ENCODE peak calls at places on chromosomes 1 and 21, in seven cellular contexts. F, G, H, T, S, J and N are unnamed samples. For H3K9me3, the result is how much of the 10 kb centered on the place peaks cover.

GRCh38 chr21:25956993-25957714 is 213.4 kb downstream of the APP start:
- DNase-seq in G (no peak), S (peak), T (no peak), H (no peak), J (peak), F (no peak), N (no peak)

GRCh38 chr1:212858461-212859265 is 588 bp downstream of the FLVCR1 start:
- DNase-seq in G (peak), T (no peak), F (peak), S (peak), H (peak), J (peak), N (peak)

GRCh38 chr1:66648896-66649597 is 103.2 kb upstream of the DYNLT5 start:
- DNase-seq in T (no peak), H (no peak), J (no peak), G (no peak), S (no peak), F (no peak), N (no peak)

GRCh38 chr1:11069233-11069950 is 9.6 kb upstream of the SRM start:
- DNase-seq in G (no peak), T (no peak), F (no peak), S (no peak), J (no peak), H (peak), N (no peak)

GRCh38 chr1:26570287-26570686 is 40.7 kb downstream of the RPS6KA1 start:
- DNase-seq in J (peak), H (no peak), S (no peak), F (no peak), T (no peak), G (no peak), N (no peak)

GRCh38 chr1:68542586-68542985 is 45.7 kb upstream of the DEPDC1 start:
- DNase-seq in T (no peak), J (peak), S (peak), H (no peak), G (no peak), F (no peak), N (no peak)

GRCh38 chr1:40745180-40745579 is 38.4 kb upstream of the KCNQ4 start:
- DNase-seq in F (no peak), T (no peak), S (no peak), J (peak), G (no peak), H (no peak), N (no peak)

GRCh38 chr1:93818570-93818959 is 60.4 kb downstream of the DNTTIP2 start:
- DNase-seq in J (no peak), F (no peak), T (no peak), G (no peak), H (no peak), S (no peak), N (no peak)

GRCh38 chr1:244436336-244437102 is 15.2 kb downstream of the ADSS2 start:
- DNase-seq in F (no peak), T (no peak), S (peak), J (peak), H (no peak), G (no peak), N (no peak)

GRCh38 chr1:112636597-112637256 is 17.1 kb downstream of the CAPZA1 start:
- DNase-seq in H (no peak), F (no peak), J (no peak), T (no peak), S (peak), G (no peak), N (no peak)

GRCh38 chr21:25997788-25998611 is 172.6 kb downstream of the APP start:
- DNase-seq in J (no peak), F (peak), T (no peak), G (peak), H (peak), S (peak), N (peak)

GRCh38 chr1:200302192-200302892 is 107.5 kb downstream of the ZNF281 start:
- DNase-seq in F (peak), S (peak), T (no peak), H (peak), J (peak), G (peak), N (no peak)

GRCh38 chr1:19033926-19034680 is 77.6 kb upstream of the IFFO2 start:
- DNase-seq in G (no peak), F (no peak), S (peak), T (no peak), H (no peak), J (peak), N (no peak)

GRCh38 chr1:226475112-226475511 is 67.2 kb upstream of the PARP1 start:
- DNase-seq in G (no peak), T (no peak), H (no peak), F (peak), J (no peak), S (no peak), N (no peak)

GRCh38 chr1:246308533-246309075 is 198.5 kb downstream of the SMYD3 start:
- DNase-seq in S (no peak), F (no peak), G (no peak), J (no peak), T (no peak), H (no peak), N (no peak)

GRCh38 chr21:44306926-44307687 is 7.3 kb downstream of the PFKL start:
- DNase-seq in J (peak), H (no peak), F (peak), T (no peak), S (no peak), G (no peak), N (no peak)

GRCh38 chr1:85340427-85340826 is 64.0 kb upstream of the BCL10 start:
- DNase-seq in F (no peak), J (no peak), S (no peak), G (no peak), T (no peak), H (no peak), N (no peak)

GRCh38 chr21:45371649-45372048 is 33.3 kb upstream of the COL18A1 start:
- DNase-seq in T (no peak), F (no peak), H (no peak), J (no peak), G (no peak), S (no peak), N (no peak)

GRCh38 chr1:200901796-200902444 is 7.2 kb downstream of the INAVA start:
- DNase-seq in H (no peak), G (no peak), S (no peak), F (no peak), T (no peak), J (no peak), N (no peak)

GRCh38 chr1:211731456-211732275 is 56.2 kb upstream of the NEK2 start:
- DNase-seq in F (no peak), J (no peak), T (no peak), G (no peak), S (no peak), H (no peak), N (no peak)

GRCh38 chr1:27522148-27522859 is 32.3 kb upstream of the WASF2 start:
- DNase-seq in T (no peak), H (no peak), J (peak), S (peak), G (no peak), F (no peak), N (peak)

GRCh38 chr1:11729498-11730428 is 6.2 kb upstream of the AGTRAP start:
- DNase-seq in G (no peak), T (no peak), S (no peak), F (no peak), H (peak), J (peak), N (no peak)

GRCh38 chr1:1411626-1412025 is 4.5 kb upstream of the MRPL20 start:
- DNase-seq in G (no peak), H (no peak), J (no peak), F (no peak), S (no peak), T (no peak), N (no peak)

GRCh38 chr1:2944705-2945104 is 76.6 kb upstream of the ACTRT2 start:
- DNase-seq in H (no peak), S (no peak), G (no peak), T (no peak), F (no peak), J (no peak), N (no peak)

GRCh38 chr1:177945943-177946650 is 23.8 kb downstream of the SEC16B start:
- DNase-seq in G (peak), T (peak), H (peak), F (peak), J (peak), S (peak), N (peak)

GRCh38 chr1:43350976-43351375 is 7.8 kb upstream of the CDC20 start:
- DNase-seq in S (no peak), F (no peak), G (no peak), J (no peak), H (no peak), T (no peak), N (no peak)

GRCh38 chr1:6489383-6489765 is 2.1 kb downstream of the PLEKHG5 start:
- DNase-seq in T (no peak), G (no peak), S (no peak), H (no peak), F (no peak), J (no peak), N (no peak)

GRCh38 chr1:6491076-6491449 is 404 bp downstream of the PLEKHG5 start:
- DNase-seq in J (no peak), G (no peak), S (no peak), F (no peak), T (no peak), H (no peak), N (no peak)

GRCh38 chr1:6491480-6491962 is at the start of gene PLEKHG5:
- DNase-seq in H (no peak), G (no peak), S (peak), T (no peak), J (peak), F (no peak), N (no peak)

GRCh38 chr1:6489799-6490180 is 1.7 kb downstream of the PLEKHG5 start:
- DNase-seq in F (peak), G (peak), S (peak), J (peak), T (peak), H (peak), N (peak)

GRCh38 chr1:6490181-6491075 is 1.0 kb downstream of the PLEKHG5 start:
- DNase-seq in J (peak), S (peak), H (peak), F (peak), T (peak), G (peak), N (peak)
- H3K27ac ChIP-seq in J (peak), S (peak), H (peak), F (no peak), T (no peak), G (peak), N (peak)

DNA sequence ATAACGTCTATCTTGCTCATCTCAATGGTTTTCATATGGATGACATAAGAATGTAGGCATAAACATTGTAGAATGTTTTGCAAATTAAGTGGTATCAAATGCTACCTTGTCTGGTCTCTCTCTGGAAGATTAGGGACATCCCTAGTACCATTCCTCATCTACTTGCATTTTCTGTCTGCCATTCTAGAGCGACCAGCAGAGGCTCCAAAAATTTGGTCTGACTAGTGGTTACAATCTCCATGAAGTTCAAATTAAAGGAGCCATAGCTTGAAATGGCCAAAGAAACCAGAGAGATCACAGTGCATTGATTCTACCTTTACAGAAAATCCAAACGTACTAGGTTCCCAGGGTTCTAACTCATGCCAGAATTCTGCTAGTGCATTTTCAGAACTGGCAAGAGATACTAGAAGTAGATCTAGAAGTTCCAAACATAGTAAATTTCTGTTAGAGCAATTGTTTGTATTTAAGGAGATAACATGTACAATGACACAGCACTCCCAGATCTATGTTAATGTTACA is 1.1 kb downstream of the CD84 start:
- DNase-seq in H (no peak), G (no peak), S (no peak), F (no peak), J (no peak), T (no peak), N (no peak)
- TF ChIP-seq CTCF in H (no peak), G (no peak), S (no peak), F (no peak), J (no peak), T (no peak), N (no peak)

GRCh38 chr1:4119516-4120220 is 219.6 kb upstream of the C1orf174 start:
- DNase-seq in J (no peak), G (no peak), T (no peak), S (no peak), F (no peak), H (no peak), N (no peak)
- H3K9me3 ChIP-seq in J (under half), G (under half), T (under half), S (under half), F (under half), H (under half), N (under half)

GRCh38 chr1:36401602-36402517 is 4.2 kb upstream of the LSM10 start:
- DNase-seq in F (no peak), G (no peak), T (no peak), S (no peak), H (no peak), J (no peak), N (no peak)
- H3K27ac ChIP-seq in F (peak), G (peak), T (no peak), S (no peak), H (no peak), J (peak), N (no peak)

GRCh38 chr21:35004289-35004688 is 44.8 kb downstream of the RUNX1 start:
- DNase-seq in T (no peak), G (no peak), J (no peak), H (no peak), S (no peak), F (no peak), N (no peak)

GRCh38 chr21:35005077-35005476 is 44.0 kb downstream of the RUNX1 start:
- DNase-seq in J (peak), H (no peak), G (no peak), F (no peak), T (no peak), S (no peak), N (no peak)

GRCh38 chr21:35006248-35006647 is 42.9 kb downstream of the RUNX1 start:
- DNase-seq in F (no peak), S (no peak), G (no peak), T (no peak), J (no peak), H (no peak), N (no peak)

GRCh38 chr21:35005825-35006224 is 43.3 kb downstream of the RUNX1 start:
- DNase-seq in S (no peak), G (no peak), J (no peak), F (no peak), T (no peak), H (no peak), N (no peak)

GRCh38 chr21:35002879-35003722 is 46.0 kb downstream of the RUNX1 start:
- DNase-seq in T (no peak), J (peak), S (no peak), H (no peak), G (no peak), F (no peak), N (no peak)
- TF ChIP-seq CTCF in T (no peak), J (no peak), S (no peak), H (no peak), G (no peak), F (no peak), N (no peak)